ENCODE peak calls at places on chromosomes 12 and 14, in nine cellular contexts. O is CD8-positive, alpha-beta memory T cell; V is body of pancreas; L is esophagus squamous epithelium; Q is WERI-Rb-1; N is cardiac fibroblast; H is fibroblast of lung; S is MG63; E is uterus. Z is an unnamed sample.

GRCh38 chr14:38256358-38256840 is 506 bp upstream of the CLEC14A start:
- DNase-seq in O (peak), V (no peak), L (no peak), Q (no peak), N (peak), H (no peak), S (no peak), E (no peak), Z (no peak)

GRCh38 chr12:57005980-57006808 is at the start of gene ZBTB39:
- DNase-seq in O (peak), V (peak), L (no peak), Q (peak), N (peak), H (peak), S (peak), E (peak), Z (peak)

GRCh38 chr12:27191531-27191930 is 52.6 kb upstream of the STK38L start:
- DNase-seq in O (no peak), V (no peak), L (no peak), Q (no peak), N (no peak), H (no peak), S (no peak), E (no peak), Z (no peak)

GRCh38 chr12:13024151-13024946 is 19.8 kb upstream of the FAM234B start:
- DNase-seq in O (no peak), V (peak), L (no peak), Q (no peak), N (peak), H (no peak), S (peak), E (no peak), Z (no peak)

GRCh38 chr14:53715390-53715730 is 241.3 kb downstream of the BMP4 start:
- DNase-seq in O (no peak), V (no peak), L (no peak), Q (no peak), N (peak), H (peak), S (peak), E (no peak), Z (no peak)

GRCh38 chr14:102655154-102655553 is 62.7 kb downstream of the RCOR1 start:
- DNase-seq in O (no peak), V (no peak), L (no peak), Q (no peak), N (peak), H (peak), S (no peak), E (no peak), Z (no peak)

GRCh38 chr14:56491299-56492285 is 88.0 kb upstream of the TMEM260 start:
- DNase-seq in O (peak), V (peak), L (no peak), Q (peak), N (peak), H (peak), S (no peak), E (no peak), Z (peak)

GRCh38 chr14:91149462-91149861 is 35.6 kb downstream of the DGLUCY start:
- DNase-seq in O (no peak), V (peak), L (no peak), Q (no peak), N (peak), H (peak), S (peak), E (peak), Z (no peak)

GRCh38 chr12:54759751-54760150 is 94.6 kb upstream of the MUCL1 start:
- DNase-seq in O (no peak), V (no peak), L (no peak), Q (peak), N (peak), H (no peak), S (no peak), E (no peak), Z (peak)

GRCh38 chr14:59870277-59871165 is at the start of gene RTN1:
- DNase-seq in O (no peak), V (peak), L (no peak), Q (peak), N (peak), H (peak), S (peak), E (peak), Z (no peak)

GRCh38 chr14:59868021-59868420 is 2.6 kb downstream of the RTN1 start:
- DNase-seq in O (no peak), V (no peak), L (no peak), Q (no peak), N (no peak), H (no peak), S (no peak), E (no peak), Z (no peak)

GRCh38 chr14:59869381-59870255 is 958 bp downstream of the RTN1 start:
- DNase-seq in O (no peak), V (no peak), L (no peak), Q (no peak), N (no peak), H (no peak), S (no peak), E (no peak), Z (no peak)

GRCh38 chr14:59871166-59871495 is 555 bp upstream of the RTN1 start:
- DNase-seq in O (no peak), V (no peak), L (no peak), Q (no peak), N (no peak), H (no peak), S (no peak), E (no peak), Z (no peak)
- H3K4me3 ChIP-seq in O (no peak), V (no peak), L (peak), Q (peak), N (no peak), H (no peak), S (peak), E (no peak), Z (peak)

GRCh38 chr12:53755451-53756290 is 3.9 kb upstream of the CISTR start:
- DNase-seq in O (no peak), V (no peak), L (no peak), Q (peak), N (no peak), H (no peak), S (no peak), E (no peak), Z (no peak)
- H3K4me3 ChIP-seq in O (no peak), V (no peak), L (no peak), Q (no peak), N (no peak), H (no peak), S (no peak), E (no peak), Z (no peak)

DNA sequence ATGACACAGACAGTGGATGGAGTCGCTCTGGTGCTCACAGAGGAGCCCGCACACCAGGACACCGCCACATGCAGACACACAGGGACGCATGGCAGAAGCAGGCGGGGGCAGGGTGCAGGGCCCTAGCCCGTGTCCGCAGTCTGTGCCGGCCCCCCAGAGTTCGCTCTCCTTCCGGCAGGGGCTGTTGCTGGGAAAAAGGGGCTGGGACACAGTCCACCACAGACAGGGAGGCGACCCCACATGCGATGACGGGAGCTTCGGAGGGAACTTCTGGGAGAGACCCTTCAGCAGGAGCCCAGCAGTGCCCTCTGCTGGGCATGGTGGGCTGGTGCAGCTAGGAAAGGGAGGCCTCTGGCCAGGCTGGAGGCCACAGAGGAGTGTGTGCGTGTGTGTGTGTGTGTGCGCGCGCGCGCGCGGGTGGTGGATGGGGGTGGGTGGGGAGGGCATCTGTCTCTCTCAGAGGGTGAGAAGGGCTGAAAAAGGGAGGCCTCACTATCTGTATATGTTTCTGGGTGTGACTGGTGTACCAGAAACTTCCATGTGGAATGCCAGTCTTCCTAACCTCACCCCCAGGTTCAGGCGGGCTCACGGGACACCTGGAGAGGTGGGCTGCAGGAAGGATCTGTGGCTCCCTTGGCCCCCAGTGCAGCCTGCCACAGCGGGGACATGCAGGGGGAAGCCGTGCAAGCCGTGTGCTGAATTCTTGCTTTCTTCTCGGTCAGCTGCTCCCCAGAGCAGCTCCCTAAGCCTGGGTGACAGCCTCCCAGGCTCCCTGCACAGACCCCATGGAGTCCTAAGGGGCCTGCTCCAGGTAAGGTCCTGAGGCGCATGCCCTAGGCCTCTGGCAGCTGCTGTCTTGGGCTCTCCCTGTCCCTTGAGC is 60.7 kb downstream of the PLEKHG3 start:
- DNase-seq in O (peak), V (peak), L (no peak), Q (peak), N (peak), H (peak), S (peak), E (peak), Z (peak)
- H3K4me3 ChIP-seq in O (no peak), V (no peak), L (peak), Q (peak), N (peak), H (no peak), S (no peak), E (no peak), Z (no peak)

GRCh38 chr12:51869931-51870330 is 18.0 kb upstream of the ANKRD33 start:
- DNase-seq in O (no peak), V (no peak), L (no peak), Q (no peak), N (no peak), H (no peak), S (no peak), E (no peak), Z (no peak)
- H3K4me3 ChIP-seq in O (no peak), V (no peak), L (no peak), Q (peak), N (no peak), H (no peak), S (no peak), E (no peak), Z (no peak)

GRCh38 chr12:20369164-20370000 is 1.0 kb downstream of the PDE3A start:
- DNase-seq in O (peak), V (peak), L (no peak), Q (peak), N (peak), H (peak), S (peak), E (peak), Z (no peak)
- H3K4me3 ChIP-seq in O (no peak), V (peak), L (peak), Q (peak), N (peak), H (peak), S (peak), E (peak), Z (no peak)

GRCh38 chr12:19998968-19999792 is 369.2 kb upstream of the PDE3A start:
- DNase-seq in O (no peak), V (no peak), L (no peak), Q (no peak), N (no peak), H (no peak), S (no peak), E (no peak), Z (no peak)
- H3K4me3 ChIP-seq in O (no peak), V (no peak), L (no peak), Q (no peak), N (no peak), H (no peak), S (no peak), E (no peak), Z (no peak)

Z was measured in Jurkat, Clone E6-1.